ENCODE peak calls at places on chromosomes 6 and 20, in five cellular contexts. H, L, O, U and B are unnamed samples.

GRCh38 chr6:75282706-75283105 is 1.9 kb downstream of the TMEM30A start:
- DNase-seq in L (no peak), U (no peak), O (no peak), H (no peak), B (no peak)

GRCh38 chr6:96116674-96117073 is 100.9 kb downstream of the FUT9 start:
- DNase-seq in O (no peak), U (no peak), L (no peak), H (no peak), B (no peak)

GRCh38 chr6:105545206-105545920 is 142.5 kb upstream of the PREP start:
- DNase-seq in L (no peak), O (no peak), U (no peak), H (no peak), B (no peak)

GRCh38 chr20:48788486-48789072 is 39.2 kb downstream of the PREX1 start:
- DNase-seq in U (no peak), O (peak), H (no peak), L (no peak), B (no peak)

GRCh38 chr6:117226778-117227177 is 38.6 kb upstream of the VGLL2 start:
- DNase-seq in L (no peak), U (no peak), O (no peak), H (no peak), B (no peak)

GRCh38 chr6:43014434-43014909 is 423 bp downstream of the KLHDC3 start:
- DNase-seq in L (no peak), H (no peak), U (no peak), O (no peak), B (no peak)

GRCh38 chr6:14423330-14423729 is 305.8 kb downstream of the CD83 start:
- DNase-seq in O (no peak), H (no peak), L (no peak), U (no peak), B (no peak)

GRCh38 chr6:56695702-56696101 is 53.0 kb upstream of the DST start:
- DNase-seq in H (no peak), O (no peak), U (no peak), L (no peak), B (no peak)

GRCh38 chr20:46129955-46130481 is 11.9 kb downstream of the CD40 start:
- DNase-seq in H (no peak), L (no peak), U (no peak), O (peak), B (no peak)

GRCh38 chr20:20224806-20225205 is 143.1 kb upstream of the INSM1 start:
- DNase-seq in U (no peak), H (no peak), L (no peak), O (no peak), B (no peak)

GRCh38 chr20:62347151-62347404 is 20.0 kb downstream of the LAMA5 start:
- DNase-seq in O (no peak), H (no peak), L (no peak), U (no peak), B (no peak)

GRCh38 chr20:62347445-62347844 is 19.7 kb downstream of the LAMA5 start:
- DNase-seq in H (peak), U (no peak), O (no peak), L (no peak), B (no peak)

GRCh38 chr20:62345681-62346370 is 21.3 kb downstream of the LAMA5 start:
- DNase-seq in U (no peak), L (no peak), H (peak), O (no peak), B (no peak)

GRCh38 chr20:62344782-62345181 is 22.3 kb downstream of the LAMA5 start:
- DNase-seq in O (no peak), L (no peak), U (no peak), H (no peak), B (no peak)

DNA sequence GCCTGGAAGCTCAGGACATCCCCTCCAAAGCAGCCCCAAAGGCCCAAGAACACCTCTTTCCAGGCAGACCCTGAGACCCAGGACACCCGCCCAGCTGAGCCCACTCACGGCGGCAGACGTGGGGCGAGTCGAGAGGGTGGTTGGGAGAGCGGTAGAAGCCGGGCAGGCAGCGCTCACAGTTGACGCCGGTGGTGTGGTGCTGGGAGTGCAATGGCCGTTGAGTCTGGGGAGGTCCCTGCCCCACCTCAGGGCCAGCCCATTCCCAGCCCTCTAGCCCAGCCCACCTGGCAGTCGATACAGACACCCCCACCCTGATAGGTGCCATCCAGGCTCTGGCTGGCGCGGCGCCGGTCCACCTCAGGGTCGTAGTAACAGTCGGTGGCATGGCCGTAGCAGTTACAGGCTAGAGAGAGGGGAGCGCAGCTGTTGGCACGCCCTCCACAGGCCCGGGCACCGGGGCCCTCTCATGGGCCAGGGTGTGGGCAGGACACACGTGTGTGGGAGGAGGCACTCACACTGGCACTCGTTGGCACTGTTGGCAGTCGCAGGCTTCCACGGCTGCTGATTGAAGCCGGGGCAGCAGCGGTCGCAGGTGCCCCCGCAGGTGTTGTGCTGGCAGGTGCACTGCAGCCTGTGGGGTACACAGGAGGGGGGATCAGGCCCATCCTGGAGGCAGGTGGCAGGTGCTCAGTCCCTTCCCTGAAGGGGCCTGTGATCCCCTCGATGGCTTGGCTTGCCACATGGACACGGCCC is 20.5 kb downstream of the LAMA5 start:
- DNase-seq in O (no peak), L (no peak), U (no peak), H (peak), B (no peak)
- TF ChIP-seq POLR2AphosphoS5 in O (no peak), L (no peak), U (no peak), H (no peak), B (no peak)

GRCh38 chr6:26318459-26319404 is 46.3 kb upstream of the BTN3A2 start:
- DNase-seq in L (no peak), H (no peak), O (no peak), U (no peak), B (no peak)

GRCh38 chr6:26321005-26321404 is 44.0 kb upstream of the BTN3A2 start:
- DNase-seq in H (no peak), O (no peak), L (no peak), U (no peak), B (no peak)

GRCh38 chr6:26317503-26317902 is 47.5 kb upstream of the BTN3A2 start:
- DNase-seq in H (no peak), L (no peak), O (no peak), U (no peak), B (no peak)

GRCh38 chr6:26316291-26316690 is 48.7 kb upstream of the BTN3A2 start:
- DNase-seq in U (no peak), H (no peak), L (no peak), O (no peak), B (no peak)

GRCh38 chr6:26319405-26320128 is 45.4 kb upstream of the BTN3A2 start:
- DNase-seq in U (no peak), H (no peak), O (no peak), L (no peak), B (no peak)
- TF ChIP-seq EP300 in U (no peak), H (no peak), O (no peak), L (no peak), B (no peak)

GRCh38 chr6:21798468-21798867 is 204.9 kb downstream of the SOX4 start:
- DNase-seq in O (no peak), H (no peak), U (no peak), L (no peak), B (no peak)

GRCh38 chr6:21800330-21800729 is 206.8 kb downstream of the SOX4 start:
- DNase-seq in O (no peak), H (no peak), U (no peak), L (no peak), B (no peak)

GRCh38 chr6:21801786-21802610 is 208.4 kb downstream of the SOX4 start:
- DNase-seq in L (no peak), U (no peak), H (no peak), O (no peak), B (no peak)

GRCh38 chr6:21802611-21802899 is 209.0 kb downstream of the SOX4 start:
- DNase-seq in U (no peak), O (no peak), L (no peak), H (no peak), B (no peak)

GRCh38 chr6:21800948-21801438 is 207.4 kb downstream of the SOX4 start:
- DNase-seq in L (no peak), O (no peak), U (no peak), H (no peak), B (no peak)
- H3K27ac ChIP-seq in L (no peak), O (no peak), U (no peak), H (no peak), B (no peak)

GRCh38 chr6:25173951-25174474 is 105.2 kb upstream of the CARMIL1 start:
- DNase-seq in H (no peak), O (no peak), U (no peak), L (no peak), B (no peak)
- TF ChIP-seq POLR2AphosphoS5 in H (peak), O (no peak), U (peak), L (no peak), B (no peak)

GRCh38 chr6:137698636-137699035 is 168.4 kb upstream of the TNFAIP3 start:
- DNase-seq in U (peak), O (no peak), H (no peak), L (no peak), B (peak)
- TF ChIP-seq EP300 in U (no peak), O (no peak), H (no peak), L (no peak), B (no peak)

DNA sequence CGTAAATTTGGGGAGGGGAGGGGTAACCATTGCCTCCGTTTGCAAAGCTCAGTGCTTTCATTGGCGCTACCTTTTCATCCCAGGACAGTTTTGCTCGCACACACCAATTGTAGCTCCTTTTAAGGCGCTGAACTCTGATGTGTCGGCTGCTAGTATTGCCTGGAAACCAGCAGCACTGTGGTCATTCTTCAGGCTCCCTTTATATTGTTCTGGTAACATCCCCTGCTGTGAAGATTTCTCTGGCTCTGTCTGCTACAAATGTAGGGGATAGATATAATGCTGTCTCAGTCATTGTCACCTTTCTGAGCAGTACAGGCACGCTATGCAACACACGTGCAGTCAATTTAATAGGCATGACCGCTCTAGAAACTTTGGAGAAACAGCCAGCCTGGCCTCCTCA is 172.9 kb upstream of the SASH1 start:
- DNase-seq in H (no peak), O (no peak), U (no peak), L (no peak), B (peak)
- H3K27ac ChIP-seq in H (no peak), O (no peak), U (no peak), L (no peak), B (no peak)

GRCh38 chr6:144951730-144952437 is 666.7 kb downstream of the UTRN start:
- DNase-seq in O (no peak), L (no peak), H (no peak), U (no peak), B (no peak)
- TF ChIP-seq POLR2AphosphoS5 in O (no peak), L (no peak), H (no peak), U (no peak), B (no peak)

DNA sequence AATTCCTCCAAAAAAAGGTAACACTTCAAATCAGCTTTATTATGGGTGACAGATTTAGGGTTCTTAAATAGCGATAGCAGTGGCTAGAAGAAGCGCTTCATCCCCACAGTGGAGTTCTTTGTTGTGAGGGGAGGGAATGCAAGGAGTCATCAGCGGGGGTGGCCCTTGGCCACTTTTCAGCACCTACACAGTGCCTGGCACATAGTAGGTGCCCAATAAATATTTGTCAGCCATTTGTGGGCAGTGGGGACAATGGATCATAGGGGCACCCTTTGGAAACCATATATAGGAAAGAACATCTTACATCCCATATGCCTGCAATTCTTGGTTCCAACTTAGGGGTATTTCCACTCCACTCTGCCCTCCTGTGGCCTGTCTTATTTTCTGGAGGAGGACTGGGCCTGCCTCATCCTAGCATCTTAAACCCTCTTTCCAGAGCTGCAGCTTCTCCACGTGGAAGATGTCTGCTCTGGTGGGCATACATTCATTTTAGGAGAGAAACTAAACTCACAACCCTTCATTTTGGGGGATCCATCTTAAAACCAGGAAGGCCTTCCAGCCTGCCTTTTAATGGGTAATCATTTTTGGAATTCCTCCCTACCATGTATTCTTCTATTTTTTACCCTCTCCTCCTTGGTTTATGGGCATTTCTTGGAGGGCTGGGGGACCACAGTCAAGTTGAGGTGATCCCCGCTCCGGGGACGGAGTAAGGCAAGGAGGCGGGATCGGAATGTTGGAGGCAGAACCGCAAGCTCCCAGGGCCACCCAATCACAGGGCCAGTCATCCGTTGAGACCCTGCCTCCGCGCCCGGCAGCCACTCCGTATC is 2.6 kb upstream of the GPSM3 start:
- DNase-seq in U (no peak), O (no peak), H (no peak), L (no peak), B (no peak)
- TF ChIP-seq EP300 in U (no peak), O (no peak), H (no peak), L (no peak), B (no peak)

DNA sequence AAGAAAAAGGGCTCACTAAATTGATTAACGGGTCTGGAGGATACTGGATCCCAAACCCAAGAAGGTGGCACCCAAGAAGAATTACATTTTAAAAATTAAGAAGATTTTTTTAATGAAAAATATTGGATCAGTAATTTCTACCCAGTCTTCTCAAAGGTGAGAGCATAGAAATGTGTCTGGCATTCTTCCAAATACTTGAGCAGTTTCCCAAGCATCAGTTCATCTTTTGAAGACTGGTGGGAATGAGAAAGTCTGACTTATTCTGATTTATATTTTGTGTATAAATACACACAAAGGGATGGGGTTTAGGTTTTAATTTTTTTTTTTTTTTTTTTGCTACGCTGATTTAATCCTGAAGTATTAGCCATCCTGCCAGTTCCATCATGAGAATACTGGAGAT is 3.3 kb downstream of the MGME1 start:
- DNase-seq in H (no peak), U (no peak), O (no peak), L (no peak), B (no peak)
- H3K27ac ChIP-seq in H (peak), U (peak), O (peak), L (no peak), B (peak)

GRCh38 chr6:147700436-147701209 is 192.1 kb downstream of the SAMD5 start:
- DNase-seq in H (no peak), U (no peak), O (no peak), L (no peak), B (no peak)
- TF ChIP-seq POLR2AphosphoS5 in H (no peak), U (no peak), O (no peak), L (no peak), B (no peak)